ENCODE peak calls at places on chromosomes 12 and 14, in nine cellular contexts. K is fibroblast of lung; W is body of pancreas; G is CD8-positive, alpha-beta T cell; U is OCI-LY7; R is coronary artery; M is psoas muscle; S is H9; P is pancreas. Q is an unnamed sample.
A peak's percentile ranks its signal among the peaks of the same experiment; 100 is the strongest.

GRCh38 chr12:12718853-12719252 is 1.7 kb downstream of the CDKN1B start:
- DNase-seq in G (no peak), K (peak; percentile 54), S (no peak), P (no peak), W (no peak), R (no peak), M (no peak), U (peak; percentile 58), Q (no peak)

GRCh38 chr12:105233045-105233905 is 2.7 kb downstream of the APPL2 start:
- DNase-seq in U (no peak), G (no peak), W (no peak), R (no peak), S (no peak), P (no peak), M (no peak), K (no peak), Q (no peak)

GRCh38 chr12:132622437-132623071 is 4.0 kb downstream of the P2RX2 start:
- DNase-seq in M (peak; percentile 47), U (peak; percentile 39), W (no peak), G (no peak), K (peak; percentile 83), P (no peak), R (peak; percentile 69), S (no peak), Q (no peak)

GRCh38 chr14:104883681-104884361 is 18.8 kb downstream of the CEP170B start:
- DNase-seq in G (no peak), K (no peak), S (no peak), M (peak; percentile 44), U (no peak), W (peak; percentile 9), P (no peak), R (no peak), Q (no peak)

GRCh38 chr12:43896496-43896895 is 60.6 kb downstream of the TMEM117 start:
- DNase-seq in M (no peak), P (no peak), W (no peak), U (no peak), R (no peak), K (no peak), S (no peak), G (no peak), Q (no peak)

GRCh38 chr14:59275668-59276067 is 87.2 kb downstream of the DAAM1 start:
- DNase-seq in P (no peak), S (no peak), R (no peak), M (no peak), U (no peak), G (no peak), K (peak; percentile 88), W (no peak), Q (peak; percentile 61)

GRCh38 chr12:104738371-104738710 is 219.7 kb downstream of the SLC41A2 start:
- DNase-seq in P (no peak), M (no peak), W (no peak), G (no peak), U (no peak), K (no peak), R (no peak), S (no peak), Q (no peak)

GRCh38 chr14:88386395-88386794 is 938 bp downstream of the SPATA7 start:
- DNase-seq in P (no peak), G (no peak), M (no peak), U (no peak), R (no peak), S (no peak), K (no peak), W (no peak), Q (no peak)

GRCh38 chr14:74218462-74218861 is 20.8 kb upstream of the VSX2 start:
- DNase-seq in M (no peak), U (no peak), W (no peak), S (no peak), G (no peak), R (no peak), P (no peak), K (no peak), Q (no peak)

GRCh38 chr12:78951746-78952532 is 87.4 kb downstream of the SYT1 start:
- DNase-seq in G (no peak), K (no peak), M (no peak), W (no peak), R (no peak), U (no peak), P (no peak), S (no peak), Q (no peak)

GRCh38 chr14:71142375-71143038 is 235.2 kb downstream of the PCNX1 start:
- DNase-seq in U (peak; percentile 51), M (no peak), W (no peak), G (no peak), S (no peak), P (no peak), K (peak; percentile 39), R (no peak), Q (peak; percentile 36)

GRCh38 chr12:3084742-3085141 is 7.6 kb downstream of the TSPAN9 start:
- DNase-seq in K (no peak), G (no peak), U (no peak), M (no peak), S (peak; percentile 94), P (no peak), R (no peak), W (no peak), Q (no peak)

GRCh38 chr12:12902036-12902435 is 10.7 kb downstream of the GPRC5A start:
- DNase-seq in P (no peak), M (no peak), U (no peak), K (peak; percentile 60), R (no peak), W (no peak), G (no peak), S (no peak), Q (no peak)

GRCh38 chr14:57375156-57375555 is 15.2 kb upstream of the NAA30 start:
- DNase-seq in R (no peak), K (no peak), U (no peak), P (no peak), S (no peak), M (no peak), G (no peak), W (no peak), Q (no peak)

GRCh38 chr14:29798776-29799175 is 128.9 kb downstream of the PRKD1 start:
- DNase-seq in U (no peak), R (no peak), P (no peak), K (no peak), W (no peak), M (no peak), G (no peak), S (no peak), Q (no peak)

GRCh38 chr14:29803045-29803444 is 124.6 kb downstream of the PRKD1 start:
- DNase-seq in M (no peak), P (no peak), R (no peak), K (peak; percentile 44), U (no peak), S (no peak), G (no peak), W (no peak), Q (no peak)

GRCh38 chr14:29799718-29800117 is 127.9 kb downstream of the PRKD1 start:
- DNase-seq in K (peak; percentile 28), S (no peak), G (no peak), R (no peak), W (no peak), P (no peak), U (no peak), M (no peak), Q (no peak)

GRCh38 chr14:29802211-29802610 is 125.4 kb downstream of the PRKD1 start:
- DNase-seq in M (no peak), P (no peak), R (no peak), W (no peak), K (no peak), U (no peak), S (no peak), G (no peak), Q (no peak)

DNA sequence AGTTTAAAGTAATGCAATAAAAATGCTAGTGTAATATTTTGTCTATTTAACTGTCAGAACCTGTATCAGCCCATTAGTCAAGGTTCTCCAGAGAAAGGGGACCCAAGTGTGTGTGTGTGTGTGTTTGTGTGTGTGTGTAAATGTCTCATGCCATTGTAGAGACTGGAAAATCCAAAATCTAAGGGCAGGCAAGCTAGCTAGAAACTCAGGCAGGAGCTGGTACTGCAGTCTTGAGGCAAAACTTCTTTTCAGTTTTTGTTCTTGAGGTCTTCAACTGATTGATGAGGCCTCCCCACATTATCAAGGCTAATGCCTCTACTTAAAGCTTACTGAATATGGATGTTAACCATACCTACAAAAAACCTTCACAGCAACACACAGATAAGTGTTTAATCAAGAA is 126.7 kb downstream of the PRKD1 start:
- DNase-seq in P (no peak), G (no peak), K (no peak), M (no peak), R (no peak), S (no peak), U (no peak), W (no peak), Q (no peak)
- TF ChIP-seq CTCF in P (no peak), G (no peak), K (no peak), M (no peak), R (no peak), S (peak; percentile 34), U (no peak), W (no peak), Q (no peak)

GRCh38 chr14:100140452-100141132 is 18.9 kb downstream of the DEGS2 start:
- DNase-seq in S (peak; percentile 87), R (no peak), P (no peak), W (no peak), M (no peak), K (no peak), U (no peak), G (no peak), Q (no peak)
- TF ChIP-seq CTCF in S (peak; percentile 73), R (no peak), P (no peak), W (no peak), M (no peak), K (no peak), U (peak; percentile 44), G (no peak), Q (no peak)

DNA sequence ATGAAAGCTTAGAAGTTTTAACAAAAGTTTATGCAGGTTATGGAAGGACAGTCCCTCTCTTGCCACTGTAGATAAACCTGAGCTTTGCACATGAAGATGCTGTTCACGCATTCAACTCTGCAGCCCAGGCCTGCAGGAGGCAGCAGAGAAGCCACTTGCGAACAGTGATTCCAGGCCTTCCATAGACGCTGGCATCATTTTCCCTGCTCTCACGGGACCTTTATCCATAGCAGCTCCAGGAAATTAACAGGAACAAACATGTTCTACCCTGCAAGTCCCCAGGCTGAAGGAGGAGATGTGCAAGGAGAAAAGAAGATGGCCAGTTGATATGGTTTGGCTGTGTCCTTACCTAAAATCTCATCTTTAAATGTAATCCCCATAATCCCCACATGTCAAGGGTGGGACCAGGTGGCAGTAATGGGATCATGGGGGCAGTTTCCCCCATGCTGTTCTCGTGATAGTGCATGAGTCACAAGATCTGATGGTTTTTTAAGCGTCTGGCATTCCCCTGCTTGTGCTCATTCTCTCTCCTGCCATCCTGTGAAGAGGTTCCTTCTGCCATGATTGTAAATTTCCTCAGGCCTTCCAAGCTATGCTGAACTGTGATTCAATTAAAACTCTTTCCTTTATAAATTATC is 2.0 kb downstream of the ERP27 start:
- DNase-seq in G (no peak), R (no peak), K (no peak), W (peak; percentile 51), S (peak; percentile 79), M (no peak), U (no peak), P (peak; percentile 66), Q (no peak)
- TF ChIP-seq CTCF in G (no peak), R (no peak), K (no peak), W (peak; percentile 47), S (peak; percentile 73), M (no peak), U (peak; percentile 55), P (no peak), Q (peak; percentile 10)

DNA sequence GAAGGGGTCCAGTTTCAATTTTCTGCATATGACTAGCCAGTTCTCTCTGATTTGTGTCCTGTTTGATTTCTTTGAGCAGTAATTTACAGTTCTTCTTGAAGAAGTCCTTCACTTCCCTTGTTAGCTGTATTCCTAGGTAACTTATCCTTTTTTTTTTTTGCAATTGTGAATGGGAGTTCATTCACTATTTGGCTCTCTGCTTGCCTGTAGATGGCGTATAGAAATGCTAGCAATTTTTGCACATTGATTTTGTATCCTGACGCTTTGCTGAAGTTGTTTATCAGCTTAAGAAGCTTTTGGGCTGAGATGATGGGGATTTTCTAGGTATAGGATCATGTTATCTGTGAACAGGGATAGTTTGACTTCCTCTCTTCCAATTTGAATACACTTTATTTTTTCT is 77.6 kb upstream of the NID2 start:
- DNase-seq in K (peak; percentile 26), R (no peak), P (no peak), S (no peak), M (no peak), U (no peak), G (no peak), W (no peak), Q (no peak)
- TF ChIP-seq CTCF in K (peak; percentile 18), R (no peak), P (no peak), S (peak; percentile 24), M (no peak), U (peak; percentile 32), G (no peak), W (no peak), Q (no peak)

Q was measured in GM20000.